ENCODE peak calls at places on chromosome 12, in nine cellular contexts. W is M059J; Q is T-helper 2 cell; Z is naive thymus-derived CD4-positive, alpha-beta T cell; R is right cardiac atrium; O is left ventricle myocardium superior; T is NCI-H1694 treated with DMSO at 0.1 percent for 48 hours; I is sciatic nerve; H is BE2C. S is an unnamed sample.

GRCh38 chr12:55142896-55143870 is 17.0 kb downstream of the OR9K2 start:
- DNase-seq in I (no peak), R (no peak), W (peak; percentile 53), O (no peak), T (peak; percentile 3), Z (peak; percentile 41), H (peak; percentile 62), Q (peak; percentile 6), S (no peak)

GRCh38 chr12:47224563-47225133 is 144.9 kb upstream of the AMIGO2 start:
- DNase-seq in H (no peak), Z (no peak), I (no peak), T (no peak), R (no peak), W (no peak), O (no peak), Q (no peak), S (no peak)

GRCh38 chr12:122064780-122065588 is 13.6 kb upstream of the MLXIP start:
- DNase-seq in Q (no peak), H (peak; percentile 85), T (no peak), Z (no peak), O (peak; percentile 63), R (peak; percentile 69), I (no peak), W (peak; percentile 92), S (no peak)

GRCh38 chr12:46154221-46154975 is 114.4 kb downstream of the SLC38A1 start:
- DNase-seq in H (peak; percentile 19), O (no peak), R (no peak), T (no peak), Q (no peak), W (peak; percentile 85), I (no peak), Z (no peak), S (no peak)

GRCh38 chr12:116990971-116991966 is 80.5 kb downstream of the FBXW8 start:
- DNase-seq in R (no peak), O (no peak), Q (no peak), W (no peak), Z (no peak), I (no peak), T (no peak), H (no peak), S (no peak)

GRCh38 chr12:95789126-95790024 is 1.2 kb downstream of the NTN4 start:
- DNase-seq in H (peak; percentile 17), R (peak; percentile 76), Q (no peak), W (peak; percentile 56), I (peak; percentile 62), T (no peak), O (peak; percentile 58), Z (peak; percentile 3), S (no peak)

GRCh38 chr12:49225551-49226166 is 36.8 kb upstream of the TUBA1A start:
- DNase-seq in T (no peak), O (no peak), Z (no peak), H (no peak), I (peak; percentile 38), W (peak; percentile 42), Q (no peak), R (no peak), S (no peak)

GRCh38 chr12:131213896-131214442 is 260.3 kb downstream of the ADGRD1 start:
- DNase-seq in Q (no peak), T (no peak), O (no peak), H (no peak), Z (no peak), I (peak; percentile 35), W (no peak), R (no peak), S (no peak)

GRCh38 chr12:124605150-124605549 is 37.7 kb upstream of the NCOR2 start:
- DNase-seq in Z (no peak), H (no peak), Q (no peak), W (no peak), T (no peak), R (no peak), O (no peak), I (no peak), S (no peak)

GRCh38 chr12:111457071-111457470 is 51.3 kb downstream of the SH2B3 start:
- DNase-seq in Q (no peak), I (no peak), T (no peak), W (no peak), O (no peak), H (no peak), R (no peak), Z (no peak), S (no peak)

GRCh38 chr12:43676183-43676813 is 82.3 kb downstream of the PUS7L start:
- DNase-seq in R (no peak), Z (no peak), H (peak; percentile 51), Q (no peak), T (no peak), W (peak; percentile 20), O (no peak), I (no peak), S (no peak)

GRCh38 chr12:64670856-64671639 is 60.8 kb downstream of the RASSF3 start:
- DNase-seq in I (peak; percentile 5), W (no peak), Q (no peak), H (no peak), T (no peak), R (no peak), Z (no peak), O (no peak), S (no peak)

GRCh38 chr12:22321018-22321605 is 13.4 kb downstream of the ST8SIA1 start:
- DNase-seq in R (no peak), Q (no peak), W (no peak), T (no peak), O (no peak), H (no peak), Z (no peak), I (no peak), S (no peak)

GRCh38 chr12:110741795-110742717 is 635 bp downstream of the PPP1CC start:
- DNase-seq in H (peak; percentile 25), T (peak; percentile 11), Z (peak; percentile 16), O (no peak), W (peak; percentile 43), I (no peak), Q (no peak), R (no peak), S (no peak)